ENCODE peak calls at places on chromosomes 5 and 9, in eight cellular contexts. M is tibial artery; F is CD8-positive, alpha-beta T cell; I is tibial nerve; U is cardiac muscle cell; L is upper lobe of right lung; Q is right lobe of liver; S is GM12878. Z is an unnamed sample. For H3K4me1 and H3K9me3, the result is how much of the 10 kb centered on the place peaks cover.

GRCh38 chr9:114098660-114099522 is at the start of gene KIF12:
- DNase-seq in M (peak), F (no peak), I (no peak), U (no peak), L (peak), Q (peak), S (no peak), Z (peak)

GRCh38 chr9:70884276-70884675 is 237.1 kb downstream of the TRPM3 start:
- DNase-seq in M (no peak), F (no peak), I (no peak), U (no peak), L (no peak), Q (no peak), S (no peak), Z (no peak)

GRCh38 chr5:175681045-175681974 is 23.4 kb downstream of the HRH2 start:
- DNase-seq in M (peak), F (no peak), I (no peak), U (peak), L (peak), Q (no peak), S (no peak), Z (no peak)

GRCh38 chr5:174533127-174533453 is 191.3 kb upstream of the MSX2 start:
- DNase-seq in M (no peak), F (no peak), I (no peak), U (no peak), L (no peak), Q (no peak), S (no peak), Z (no peak)

GRCh38 chr5:124289122-124289521 is 457.3 kb downstream of the ZNF608 start:
- DNase-seq in M (no peak), F (no peak), I (no peak), U (no peak), L (peak), Q (no peak), S (no peak), Z (no peak)

GRCh38 chr5:170113517-170113891 is 7.8 kb downstream of the FOXI1 start:
- DNase-seq in M (no peak), F (no peak), I (no peak), U (no peak), L (no peak), Q (no peak), S (no peak), Z (no peak)

GRCh38 chr5:135029468-135030122 is 4.4 kb downstream of the PITX1 start:
- DNase-seq in M (no peak), F (no peak), I (no peak), U (no peak), L (no peak), Q (no peak), S (no peak), Z (no peak)

GRCh38 chr9:130707225-130707976 is 13.8 kb downstream of the EXOSC2 start:
- DNase-seq in M (peak), F (peak), I (peak), U (peak), L (no peak), Q (peak), S (no peak), Z (peak)

GRCh38 chr5:158609328-158609727 is 490.4 kb downstream of the EBF1 start:
- DNase-seq in M (no peak), F (no peak), I (no peak), U (no peak), L (no peak), Q (no peak), S (no peak), Z (no peak)

GRCh38 chr5:156256644-156257043 is 70.3 kb upstream of the SGCD start:
- DNase-seq in M (no peak), F (no peak), I (no peak), U (no peak), L (no peak), Q (no peak), S (no peak), Z (no peak)

GRCh38 chr5:177085985-177086917 is at the start of gene FGFR4:
- DNase-seq in M (no peak), F (peak), I (peak), U (peak), L (peak), Q (peak), S (peak), Z (peak)

GRCh38 chr9:3241290-3241689 is 284.5 kb downstream of the RFX3 start:
- DNase-seq in M (no peak), F (no peak), I (no peak), U (peak), L (no peak), Q (no peak), S (no peak), Z (no peak)

GRCh38 chr9:116337015-116337414 is 183.4 kb downstream of the PAPPA start:
- DNase-seq in M (no peak), F (no peak), I (no peak), U (peak), L (no peak), Q (no peak), S (no peak), Z (no peak)

GRCh38 chr5:106106384-106106783 is 1564.4 kb downstream of the EFNA5 start:
- DNase-seq in M (no peak), F (no peak), I (no peak), U (no peak), L (no peak), Q (no peak), S (no peak), Z (no peak)

GRCh38 chr9:20623021-20623747 is 885 bp upstream of the MLLT3 start:
- DNase-seq in M (peak), F (peak), I (no peak), U (no peak), L (peak), Q (peak), S (no peak), Z (peak)

GRCh38 chr9:136712690-136713554 is 550 bp downstream of the DIPK1B start:
- DNase-seq in M (no peak), F (no peak), I (no peak), U (no peak), L (no peak), Q (no peak), S (no peak), Z (no peak)

GRCh38 chr9:71602652-71603051 is 165.7 kb downstream of the CEMIP2 start:
- DNase-seq in M (no peak), F (no peak), I (no peak), U (no peak), L (no peak), Q (no peak), S (no peak), Z (no peak)

GRCh38 chr5:9244417-9244816 is 301.5 kb downstream of the SEMA5A start:
- DNase-seq in M (no peak), F (no peak), I (no peak), U (peak), L (no peak), Q (no peak), S (no peak), Z (no peak)

GRCh38 chr9:130616451-130616850 is 37.1 kb downstream of the FUBP3 start:
- DNase-seq in M (no peak), F (no peak), I (no peak), U (no peak), L (no peak), Q (peak), S (no peak), Z (peak)

GRCh38 chr5:126370796-126371718 is 52.2 kb upstream of the GRAMD2B start:
- DNase-seq in M (no peak), F (no peak), I (no peak), U (peak), L (no peak), Q (peak), S (no peak), Z (peak)

GRCh38 chr5:28473531-28474107 is 1435.2 kb upstream of the CDH9 start:
- DNase-seq in M (no peak), F (no peak), I (no peak), U (peak), L (no peak), Q (no peak), S (no peak), Z (no peak)

GRCh38 chr9:112505083-112505482 is 18.5 kb downstream of the KIAA1958 start:
- DNase-seq in M (no peak), F (no peak), I (no peak), U (no peak), L (no peak), Q (no peak), S (no peak), Z (peak)

GRCh38 chr5:76785493-76785892 is 33.3 kb upstream of the F2RL1 start:
- DNase-seq in M (no peak), F (no peak), I (no peak), U (no peak), L (no peak), Q (no peak), S (no peak), Z (peak)

GRCh38 chr5:90982576-90982975 is 400.5 kb downstream of the ARRDC3 start:
- DNase-seq in M (no peak), F (no peak), I (no peak), U (peak), L (no peak), Q (no peak), S (no peak), Z (no peak)

GRCh38 chr5:8363133-8363532 is 494.2 kb downstream of the MTRR start:
- DNase-seq in M (no peak), F (no peak), I (no peak), U (peak), L (no peak), Q (no peak), S (no peak), Z (no peak)

GRCh38 chr9:37035472-37036236 is 1.6 kb upstream of the PAX5 start:
- DNase-seq in M (no peak), F (no peak), I (no peak), U (no peak), L (no peak), Q (no peak), S (no peak), Z (no peak)

GRCh38 chr9:6680797-6681146 is 35.2 kb upstream of the GLDC start:
- DNase-seq in M (no peak), F (no peak), I (peak), U (no peak), L (peak), Q (peak), S (no peak), Z (no peak)

GRCh38 chr5:124337996-124338395 is 408.4 kb downstream of the ZNF608 start:
- DNase-seq in M (no peak), F (no peak), I (no peak), U (peak), L (no peak), Q (no peak), S (no peak), Z (no peak)

GRCh38 chr9:134607971-134608370 is 33.6 kb upstream of the COL5A1 start:
- DNase-seq in M (no peak), F (no peak), I (no peak), U (peak), L (no peak), Q (no peak), S (no peak), Z (no peak)

DNA sequence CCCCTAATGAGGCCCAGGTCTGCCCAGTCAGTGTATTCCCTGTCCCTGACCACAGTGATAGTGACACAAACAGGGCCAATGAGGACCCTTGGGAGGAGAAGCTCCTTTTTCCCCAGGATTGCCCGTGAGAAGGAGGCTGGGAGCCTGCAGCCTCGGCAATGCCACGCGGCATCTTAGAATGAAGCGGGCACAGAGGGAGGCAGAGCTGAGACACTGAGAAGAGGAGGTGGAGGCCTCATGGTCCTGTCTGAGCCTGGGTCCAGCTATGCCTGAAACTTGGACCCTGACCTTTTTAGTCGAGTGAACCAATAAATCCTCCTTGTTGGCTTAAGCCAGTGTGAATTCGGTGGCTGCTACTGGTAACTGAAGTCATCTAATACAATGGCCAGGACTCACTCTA is 28.4 kb downstream of the STC2 start:
- DNase-seq in M (no peak), F (no peak), I (no peak), U (no peak), L (no peak), Q (no peak), S (no peak), Z (no peak)
- H3K4me1 ChIP-seq in M (under half), F (under half), I (under half), U (under half), L (under half), Q (under half), S (under half), Z (under half)

DNA sequence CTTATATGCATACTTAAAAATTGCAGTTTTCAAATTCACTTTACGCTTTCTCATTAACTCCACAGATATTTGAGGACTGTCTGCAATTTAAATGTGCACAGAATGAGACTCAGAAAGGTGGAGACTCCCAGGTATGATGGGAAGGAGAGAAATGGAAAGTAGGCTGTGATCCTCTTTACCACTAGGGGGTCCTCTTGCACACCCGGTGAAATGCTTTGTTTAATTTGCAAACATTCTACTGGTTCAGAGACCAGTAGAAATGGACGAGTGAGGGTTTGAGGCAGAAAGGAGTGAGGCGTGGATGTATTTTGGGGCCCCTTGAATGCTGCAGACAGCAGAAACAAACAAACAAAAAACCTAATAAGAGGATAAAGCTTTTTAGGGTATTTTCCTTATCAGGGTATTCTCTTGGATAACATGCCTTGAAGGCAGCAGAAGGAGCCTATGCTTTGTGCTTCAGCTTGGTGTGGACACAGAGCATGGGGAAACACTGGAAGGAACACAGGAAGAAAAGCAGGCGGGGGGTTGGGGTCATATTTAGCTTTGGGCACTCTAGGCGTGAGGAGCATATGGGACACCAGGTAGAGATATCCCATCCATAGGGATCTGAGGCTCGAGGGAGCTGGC is 410.1 kb downstream of the DMRT2 start:
- DNase-seq in M (no peak), F (no peak), I (no peak), U (peak), L (no peak), Q (no peak), S (peak), Z (no peak)
- H3K9me3 ChIP-seq in M (under half), F (under half), I (under half), U (under half), L (under half), Q (under half), S (under half), Z (under half)

DNA sequence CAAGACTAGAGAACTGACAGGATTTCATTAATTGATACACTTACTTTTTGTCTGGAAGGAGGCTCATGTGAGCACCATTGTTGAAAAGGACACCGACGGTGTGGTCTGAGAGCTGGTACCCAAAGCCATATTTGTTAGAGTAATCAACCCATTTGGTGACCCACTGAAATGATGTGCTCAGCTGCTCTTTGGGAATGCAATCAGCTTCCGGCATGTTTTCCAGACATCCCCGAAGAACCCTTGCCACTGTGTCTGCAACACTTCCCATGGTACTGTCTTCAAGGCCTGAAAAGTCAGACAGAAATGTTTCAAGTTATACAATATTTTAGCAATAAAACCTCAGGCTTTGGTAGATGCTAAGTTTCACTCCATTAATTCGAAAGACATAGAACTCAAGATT is 4.4 kb downstream of the PLK2 start:
- DNase-seq in M (no peak), F (no peak), I (no peak), U (peak), L (no peak), Q (no peak), S (no peak), Z (no peak)
- H3K4me3 ChIP-seq in M (no peak), F (no peak), I (peak), U (no peak), L (peak), Q (no peak), S (no peak), Z (no peak)

GRCh38 chr5:139741823-139742172 is 53.8 kb upstream of the PSD2 start:
- DNase-seq in M (no peak), F (no peak), I (no peak), U (no peak), L (no peak), Q (no peak), S (no peak), Z (no peak)

GRCh38 chr5:139742173-139742903 is 53.3 kb upstream of the PSD2 start:
- DNase-seq in M (no peak), F (no peak), I (no peak), U (no peak), L (no peak), Q (no peak), S (no peak), Z (no peak)

GRCh38 chr5:139743804-139744203 is 51.8 kb upstream of the PSD2 start:
- DNase-seq in M (no peak), F (no peak), I (no peak), U (no peak), L (no peak), Q (no peak), S (no peak), Z (no peak)

GRCh38 chr5:139744471-139745120 is 51.0 kb upstream of the PSD2 start:
- DNase-seq in M (no peak), F (no peak), I (no peak), U (no peak), L (no peak), Q (no peak), S (no peak), Z (no peak)

GRCh38 chr5:139743001-139743771 is 52.4 kb upstream of the PSD2 start:
- DNase-seq in M (no peak), F (no peak), I (no peak), U (no peak), L (no peak), Q (no peak), S (no peak), Z (no peak)
- H3K4me1 ChIP-seq in M (under half), F (under half), I (under half), U (under half), L (under half), Q (under half), S (half or more), Z (under half)

GRCh38 chr5:180250329-180250728 is 41.3 kb upstream of the RASGEF1C start:
- DNase-seq in M (no peak), F (no peak), I (no peak), U (no peak), L (no peak), Q (no peak), S (no peak), Z (no peak)
- H3K9me3 ChIP-seq in M (under half), F (under half), I (under half), U (under half), L (half or more), Q (under half), S (under half), Z (under half)

GRCh38 chr9:127711226-127711701 is 4.2 kb downstream of the PTRH1 start:
- DNase-seq in M (no peak), F (no peak), I (no peak), U (no peak), L (no peak), Q (no peak), S (no peak), Z (no peak)
- H3K4me3 ChIP-seq in M (no peak), F (no peak), I (no peak), U (no peak), L (no peak), Q (no peak), S (no peak), Z (no peak)

GRCh38 chr5:116637149-116637740 is 62.6 kb upstream of the SEMA6A start:
- DNase-seq in M (no peak), F (no peak), I (no peak), U (no peak), L (no peak), Q (no peak), S (no peak), Z (no peak)

GRCh38 chr5:116645627-116646026 is 71.0 kb upstream of the SEMA6A start:
- DNase-seq in M (no peak), F (no peak), I (no peak), U (no peak), L (no peak), Q (no peak), S (no peak), Z (no peak)

DNA sequence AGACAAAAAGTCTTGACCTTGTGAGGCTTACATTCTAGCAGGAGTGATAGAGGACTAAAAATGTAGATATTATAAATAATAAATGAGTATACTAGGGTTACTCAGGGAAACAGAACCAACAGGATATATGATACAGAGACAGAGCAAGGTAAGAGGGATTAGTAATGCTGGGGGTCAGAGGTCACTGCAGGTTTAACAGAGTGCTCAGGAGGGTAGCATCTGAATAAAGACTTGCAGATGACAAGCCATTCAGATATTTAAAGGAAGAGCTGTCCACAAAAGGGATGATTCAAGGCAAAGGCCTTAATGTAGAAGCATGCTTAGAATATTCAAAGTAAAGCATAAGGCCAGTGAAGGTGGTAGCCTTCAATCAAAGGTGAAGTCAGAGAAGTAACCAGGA is 65.6 kb upstream of the SEMA6A start:
- DNase-seq in M (no peak), F (no peak), I (no peak), U (no peak), L (no peak), Q (no peak), S (no peak), Z (no peak)
- H3K4me1 ChIP-seq in M (under half), F (under half), I (under half), U (under half), L (under half), Q (under half), S (under half), Z (under half)

GRCh38 chr5:81694726-81695125 is 56.2 kb downstream of the SSBP2 start:
- DNase-seq in M (no peak), F (no peak), I (no peak), U (no peak), L (no peak), Q (no peak), S (no peak), Z (no peak)
- H3K9me3 ChIP-seq in M (under half), F (under half), I (under half), U (under half), L (under half), Q (under half), S (under half), Z (under half)

DNA sequence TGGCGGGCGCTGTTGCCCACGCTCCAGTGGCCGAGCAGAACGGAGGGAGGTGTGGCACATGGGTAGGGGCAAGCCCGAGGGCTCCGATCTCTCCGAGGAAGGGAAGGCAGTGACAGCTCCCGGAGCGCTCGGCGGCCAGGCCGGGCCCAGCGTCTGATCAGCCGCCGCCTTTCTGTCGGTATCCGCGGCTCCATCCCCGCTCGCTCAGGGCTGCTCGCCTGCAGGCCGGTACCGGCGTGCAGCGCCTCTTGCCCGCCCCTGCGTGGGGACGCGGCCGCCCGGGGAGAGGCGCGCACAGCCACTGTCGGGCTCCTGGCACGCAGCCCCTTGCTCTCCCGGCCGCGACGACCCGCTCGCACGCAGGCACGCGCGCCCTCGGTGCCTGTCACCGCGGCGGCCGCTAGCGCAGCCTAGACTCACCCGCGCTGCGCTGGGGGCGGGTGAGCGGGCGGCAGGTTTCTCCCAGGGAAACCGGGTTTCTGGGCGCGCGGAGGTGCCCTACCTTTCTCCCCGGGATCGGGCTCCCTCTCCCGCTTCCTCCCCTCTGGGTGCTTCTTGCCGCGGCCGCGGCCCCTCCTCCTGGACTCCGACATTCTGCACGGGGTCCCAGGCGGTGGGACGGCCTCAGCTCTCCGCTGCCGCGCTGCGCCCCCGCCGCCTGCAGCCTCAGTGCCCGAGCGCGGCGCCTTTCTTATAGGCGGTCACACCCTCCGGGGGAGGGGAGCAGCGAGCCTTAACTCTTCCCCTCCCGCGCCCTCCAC is 108.4 kb downstream of the PSD2 start:
- DNase-seq in M (peak), F (no peak), I (no peak), U (peak), L (peak), Q (no peak), S (no peak), Z (no peak)
- H3K4me3 ChIP-seq in M (peak), F (peak), I (peak), U (peak), L (peak), Q (peak), S (peak), Z (peak)

Z was measured in small intestine.